ENCODE peak calls at places on chromosomes 1 and 21, in four cellular contexts. One of them, this sample, is unnamed.
A peak's percentile ranks its signal among the peaks of the same experiment; 100 is the strongest.

GRCh38 chr1:21069549-21069948 is 107.1 kb downstream of the EIF4G3 start:
- DNase-seq in HepG2: peak; percentile 66
- DNase-seq in GM12878: no peak
- DNase-seq in K562: no peak
- DNase-seq in this sample: no peak

GRCh38 chr1:210372491-210372890 is 43.8 kb downstream of the HHAT start:
- DNase-seq in HepG2: no peak
- DNase-seq in K562: no peak
- DNase-seq in GM12878: no peak
- DNase-seq in this sample: no peak

GRCh38 chr1:160031368-160032164 is at the start of gene PIGM:
- DNase-seq in GM12878: peak; percentile 66
- DNase-seq in K562: peak; percentile 94
- DNase-seq in HepG2: peak; percentile 94
- DNase-seq in this sample: peak; percentile 96

GRCh38 chr1:190497561-190497960 is 19.9 kb upstream of the BRINP3 start:
- DNase-seq in GM12878: no peak
- DNase-seq in K562: no peak
- DNase-seq in HepG2: no peak
- DNase-seq in this sample: no peak

GRCh38 chr1:28893403-28894102 is 20.8 kb upstream of the EPB41 start:
- DNase-seq in GM12878: no peak
- DNase-seq in HepG2: no peak
- DNase-seq in K562: peak; percentile 63
- DNase-seq in this sample: no peak

GRCh38 chr1:90850181-90850924 is 133.3 kb upstream of the BARHL2 start:
- DNase-seq in K562: peak; percentile 32
- DNase-seq in HepG2: peak; percentile 29
- DNase-seq in GM12878: no peak
- DNase-seq in this sample: peak; percentile 8

GRCh38 chr1:3496916-3497315 is 42.5 kb downstream of the ARHGEF16 start:
- DNase-seq in HepG2: no peak
- DNase-seq in GM12878: no peak
- DNase-seq in K562: no peak
- DNase-seq in this sample: no peak

GRCh38 chr1:71677541-71677940 is 596.7 kb upstream of the ZRANB2 start:
- DNase-seq in HepG2: no peak
- DNase-seq in K562: no peak
- DNase-seq in GM12878: no peak
- DNase-seq in this sample: no peak

GRCh38 chr1:20008391-20008841 is 29.0 kb upstream of the PLA2G2A start:
- DNase-seq in K562: peak; percentile 48
- DNase-seq in HepG2: no peak
- DNase-seq in GM12878: no peak
- DNase-seq in this sample: peak; percentile 11

GRCh38 chr1:103790172-103790571 is 40.5 kb downstream of the AMY1C start:
- DNase-seq in K562: no peak
- DNase-seq in GM12878: no peak
- DNase-seq in HepG2: no peak
- DNase-seq in this sample: no peak

GRCh38 chr1:234433563-234434285 is 45.3 kb downstream of the TARBP1 start:
- DNase-seq in K562: peak; percentile 50
- DNase-seq in GM12878: peak; percentile 26
- DNase-seq in HepG2: no peak
- DNase-seq in this sample: no peak

GRCh38 chr1:109135940-109136339 is 22.0 kb downstream of the ELAPOR1 start:
- DNase-seq in HepG2: no peak
- DNase-seq in GM12878: no peak
- DNase-seq in K562: no peak
- DNase-seq in this sample: no peak

GRCh38 chr1:2972011-2972878 is 49.0 kb upstream of the ACTRT2 start:
- DNase-seq in GM12878: no peak
- DNase-seq in HepG2: no peak
- DNase-seq in K562: no peak
- DNase-seq in this sample: no peak

GRCh38 chr1:234713859-234714258 is 103.9 kb upstream of the IRF2BP2 start:
- DNase-seq in K562: no peak
- DNase-seq in GM12878: no peak
- DNase-seq in HepG2: no peak
- DNase-seq in this sample: no peak

GRCh38 chr1:95496307-95496706 is 262.3 kb downstream of the RWDD3 start:
- DNase-seq in K562: no peak
- DNase-seq in HepG2: no peak
- DNase-seq in GM12878: no peak
- DNase-seq in this sample: no peak

GRCh38 chr1:53712276-53712675 is 26.7 kb downstream of the GLIS1 start:
- DNase-seq in GM12878: no peak
- DNase-seq in K562: no peak
- DNase-seq in HepG2: no peak
- DNase-seq in this sample: no peak

GRCh38 chr1:212605441-212605976 is 3.1 kb upstream of the ATF3 start:
- DNase-seq in GM12878: no peak
- DNase-seq in K562: no peak
- DNase-seq in HepG2: no peak
- DNase-seq in this sample: no peak

GRCh38 chr1:43243299-43243698 is 26.5 kb upstream of the TMEM125 start:
- DNase-seq in GM12878: no peak
- DNase-seq in K562: no peak
- DNase-seq in HepG2: no peak
- DNase-seq in this sample: no peak
- TF ChIP-seq CHD4 in GM12878: no peak
- TF ChIP-seq CHD4 in K562: no peak
- TF ChIP-seq CHD4 in HepG2: no peak
- TF ChIP-seq CHD4 in this sample: no peak

GRCh38 chr1:145986551-145986950 is 9.8 kb downstream of the TXNIP start:
- DNase-seq in HepG2: no peak
- DNase-seq in GM12878: no peak
- DNase-seq in K562: no peak
- DNase-seq in this sample: no peak
- H3K4me3 ChIP-seq in HepG2: no peak overlapping the region
- H3K4me3 ChIP-seq in GM12878: no peak overlapping the region
- H3K4me3 ChIP-seq in K562: no peak overlapping the region
- H3K4me3 ChIP-seq in this sample: no peak overlapping the region

GRCh38 chr1:39132505-39133339 is 71.8 kb upstream of the MACF1 start:
- DNase-seq in HepG2: peak; percentile 85
- DNase-seq in K562: peak; percentile 29
- DNase-seq in GM12878: no peak
- DNase-seq in this sample: peak; percentile 22
- TF ChIP-seq BHLHE40 in HepG2: no peak
- TF ChIP-seq BHLHE40 in K562: no peak
- TF ChIP-seq BHLHE40 in GM12878: no peak
- TF ChIP-seq BHLHE40 in this sample: no peak

GRCh38 chr1:175499595-175500367 is 243.6 kb downstream of the TNR start:
- DNase-seq in HepG2: no peak
- DNase-seq in K562: no peak
- DNase-seq in GM12878: no peak
- DNase-seq in this sample: no peak
- TF ChIP-seq CHD4 in HepG2: no peak
- TF ChIP-seq CHD4 in K562: no peak
- TF ChIP-seq CHD4 in GM12878: no peak
- TF ChIP-seq CHD4 in this sample: no peak

DNA sequence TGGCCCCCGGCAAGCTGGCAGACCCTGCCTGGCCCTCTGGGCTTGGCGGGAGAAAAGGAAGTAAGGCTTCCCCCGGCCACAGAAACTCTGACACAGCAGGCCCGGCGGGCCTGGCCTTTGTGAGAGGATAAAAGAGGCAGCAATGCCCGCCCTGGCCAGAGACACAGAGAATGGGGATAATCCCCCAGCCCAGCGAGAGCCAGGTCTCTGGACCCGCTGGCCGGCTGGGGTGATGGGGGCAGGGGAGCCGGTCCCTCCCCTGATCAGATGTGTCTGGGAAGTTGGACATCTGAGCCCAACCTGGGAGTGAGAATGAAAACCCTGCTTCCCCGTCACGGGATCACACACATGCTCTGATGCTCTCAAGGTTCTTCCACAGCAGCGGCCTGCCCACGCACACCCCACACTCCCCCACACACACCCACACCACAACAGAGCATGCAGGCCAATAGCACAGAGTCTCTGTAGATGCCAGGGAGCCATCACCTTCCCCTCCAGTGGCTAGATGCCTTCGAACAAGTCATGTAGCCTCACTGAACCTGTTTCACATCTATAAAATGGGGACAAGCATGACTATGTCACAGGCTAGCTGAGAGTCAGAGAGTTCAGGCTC is 4.2 kb downstream of the RSPO1 start:
- DNase-seq in K562: no peak
- DNase-seq in GM12878: no peak
- DNase-seq in HepG2: no peak
- DNase-seq in this sample: no peak
- H3K4me3 ChIP-seq in K562: no peak overlapping the region
- H3K4me3 ChIP-seq in GM12878: no peak overlapping the region
- H3K4me3 ChIP-seq in HepG2: no peak overlapping the region
- H3K4me3 ChIP-seq in this sample: no peak overlapping the region

DNA sequence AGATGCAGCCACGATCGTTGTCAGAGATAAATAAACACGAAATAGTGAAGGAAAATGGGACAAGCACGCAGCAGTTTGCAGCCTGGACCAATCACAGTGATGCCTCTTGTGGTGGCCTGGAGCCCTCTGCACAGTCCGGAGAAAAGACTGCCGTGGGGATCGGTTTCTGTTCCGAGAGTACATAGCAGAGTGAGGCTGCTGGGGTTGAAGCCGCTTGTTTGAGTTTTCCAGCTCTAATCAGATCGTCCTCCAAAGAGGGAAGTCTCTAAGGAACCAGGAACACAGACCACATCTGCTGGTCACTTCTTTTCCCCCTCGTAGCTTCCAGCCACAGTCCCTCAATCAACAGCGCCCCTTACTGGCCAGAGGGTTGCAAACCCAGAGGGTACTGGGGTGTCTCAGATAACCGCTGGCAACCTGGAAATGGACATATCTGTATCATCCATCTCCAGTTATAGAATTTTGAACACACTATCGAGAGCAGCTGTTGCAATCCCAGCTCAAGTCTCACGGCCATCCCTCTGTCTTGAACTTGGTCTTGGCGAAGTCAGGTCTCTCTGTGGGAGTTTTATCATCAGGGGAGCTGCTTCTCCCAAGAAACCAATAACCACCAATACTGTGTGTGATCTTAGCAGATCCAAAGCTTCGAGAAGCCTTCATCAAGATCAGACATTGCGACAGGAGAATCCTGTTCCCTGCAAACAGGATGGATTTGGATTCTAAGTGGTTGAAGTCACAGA is 57.4 kb downstream of the OLIG1 start:
- DNase-seq in HepG2: peak; percentile 56
- DNase-seq in GM12878: peak; percentile 19
- DNase-seq in K562: peak; percentile 71
- DNase-seq in this sample: peak; percentile 46
- TF ChIP-seq BHLHE40 in HepG2: no peak
- TF ChIP-seq BHLHE40 in GM12878: no peak
- TF ChIP-seq BHLHE40 in K562: no peak
- TF ChIP-seq BHLHE40 in this sample: no peak

GRCh38 chr1:25517476-25518394 is 25.7 kb upstream of the LDLRAP1 start:
- DNase-seq in HepG2: no peak
- DNase-seq in GM12878: no peak
- DNase-seq in K562: peak; percentile 80
- DNase-seq in this sample: no peak
- TF ChIP-seq CHD4 in HepG2: no peak
- TF ChIP-seq CHD4 in GM12878: no peak
- TF ChIP-seq CHD4 in K562: no peak
- TF ChIP-seq CHD4 in this sample: no peak

DNA sequence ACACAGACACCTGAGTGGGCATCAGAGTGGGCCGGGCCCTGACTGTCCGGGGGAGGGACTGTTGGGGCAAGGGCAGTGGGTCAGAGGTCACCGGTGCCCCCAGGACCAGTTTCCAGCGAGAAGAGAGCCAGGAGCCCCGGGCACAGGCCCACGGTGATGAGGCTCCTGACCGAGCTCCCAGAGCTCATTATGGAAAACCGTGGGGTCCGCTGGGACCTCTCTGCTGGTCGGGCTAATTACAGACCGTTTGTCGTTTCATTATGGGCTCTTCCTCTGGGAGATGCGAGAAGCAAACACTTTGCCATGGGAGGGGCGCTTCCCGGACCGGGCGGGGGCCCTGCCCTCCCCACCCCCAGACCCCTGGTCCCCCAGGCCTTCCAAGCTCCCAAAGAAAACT is 12.0 kb upstream of the TTLL10 start:
- DNase-seq in HepG2: no peak
- DNase-seq in K562: no peak
- DNase-seq in GM12878: no peak
- DNase-seq in this sample: no peak
- H3K4me3 ChIP-seq in HepG2: no peak overlapping the region
- H3K4me3 ChIP-seq in K562: no peak overlapping the region
- H3K4me3 ChIP-seq in GM12878: no peak overlapping the region
- H3K4me3 ChIP-seq in this sample: no peak overlapping the region

This sample was measured in A549.